ENCODE peak calls at places on chromosomes 12 and 14, in ten cellular contexts. T is Peyer's patch; J is naive thymus-derived CD4-positive, alpha-beta T cell; G is CD4-positive, alpha-beta memory T cell; X is GM23248; H is left lung; L is AG04450; Y is GM06990; S is adrenal gland; A is lung. N is an unnamed sample. For H3K27me3, the result is how much of the 10 kb centered on the place peaks cover.

GRCh38 chr12:4443616-4444015 is 2.0 kb downstream of the FGF6 start:
- DNase-seq in H (no peak), Y (no peak), A (peak), T (peak), X (no peak), G (no peak), J (no peak), S (no peak), L (no peak), N (no peak)

GRCh38 chr12:117972341-117972740 is 3.6 kb upstream of the KSR2 start:
- DNase-seq in S (no peak), G (no peak), Y (no peak), T (no peak), J (no peak), A (no peak), L (no peak), H (no peak), X (no peak), N (no peak)

GRCh38 chr12:30970559-30971202 is 44.1 kb downstream of the TSPAN11 start:
- DNase-seq in G (no peak), J (no peak), X (no peak), H (no peak), A (no peak), T (no peak), L (no peak), S (no peak), Y (no peak), N (no peak)

GRCh38 chr12:68222336-68222735 is 3.3 kb downstream of the IL26 start:
- DNase-seq in Y (no peak), G (no peak), H (no peak), S (no peak), X (peak), A (no peak), T (no peak), L (no peak), J (no peak), N (no peak)

GRCh38 chr12:110998165-110998564 is 77.8 kb upstream of the MYL2 start:
- DNase-seq in A (no peak), Y (no peak), L (no peak), S (no peak), T (no peak), J (no peak), G (no peak), H (no peak), X (peak), N (peak)

GRCh38 chr14:92973265-92973797 is 50.4 kb downstream of the CHGA start:
- DNase-seq in G (no peak), S (peak), H (peak), X (peak), L (no peak), A (peak), Y (no peak), J (no peak), T (peak), N (no peak)

GRCh38 chr14:23005861-23006534 is 3.9 kb downstream of the C14orf93 start:
- DNase-seq in X (peak), L (no peak), A (no peak), T (no peak), S (no peak), Y (no peak), H (no peak), J (no peak), G (no peak), N (no peak)

GRCh38 chr14:103207038-103207403 is 83.8 kb downstream of the TNFAIP2 start:
- DNase-seq in T (peak), X (peak), J (no peak), Y (no peak), A (peak), G (no peak), L (no peak), S (peak), H (peak), N (no peak)

GRCh38 chr12:94222351-94222750 is 74.0 kb downstream of the PLXNC1 start:
- DNase-seq in S (no peak), J (no peak), H (no peak), G (no peak), Y (no peak), X (no peak), T (no peak), A (no peak), L (no peak), N (no peak)

GRCh38 chr12:10140001-10140400 is 10.0 kb upstream of the CLEC7A start:
- DNase-seq in H (no peak), T (no peak), G (peak), X (peak), L (no peak), S (peak), A (peak), J (peak), Y (peak), N (no peak)

GRCh38 chr12:116803018-116803736 is 65.1 kb downstream of the RNFT2 start:
- DNase-seq in S (no peak), L (no peak), H (no peak), Y (peak), J (no peak), A (no peak), T (peak), X (no peak), G (no peak), N (no peak)

GRCh38 chr12:29733060-29733459 is 50.7 kb downstream of the TMTC1 start:
- DNase-seq in A (no peak), L (no peak), H (no peak), J (no peak), G (no peak), Y (peak), X (peak), T (no peak), S (no peak), N (peak)

GRCh38 chr12:79016181-79016580 is 151.6 kb downstream of the SYT1 start:
- DNase-seq in H (no peak), J (no peak), G (no peak), S (no peak), A (no peak), X (no peak), T (no peak), L (no peak), Y (no peak), N (no peak)

GRCh38 chr12:23550753-23551152 is 398.7 kb downstream of the SOX5 start:
- DNase-seq in G (no peak), L (no peak), T (no peak), S (no peak), Y (no peak), J (no peak), X (no peak), H (no peak), A (no peak), N (no peak)

GRCh38 chr14:58816416-58817115 is 178.8 kb downstream of the DACT1 start:
- DNase-seq in H (no peak), L (no peak), A (no peak), S (no peak), G (no peak), J (no peak), X (no peak), T (no peak), Y (no peak), N (no peak)

GRCh38 chr14:69858801-69859200 is 20.4 kb upstream of the SMOC1 start:
- DNase-seq in G (no peak), L (no peak), S (no peak), A (no peak), T (no peak), Y (no peak), J (no peak), X (no peak), H (no peak), N (no peak)

GRCh38 chr12:1474567-1475153 is 119.7 kb downstream of the FBXL14 start:
- DNase-seq in X (peak), S (no peak), A (no peak), T (no peak), J (no peak), Y (no peak), L (peak), G (no peak), H (no peak), N (no peak)

GRCh38 chr12:66742508-66743367 is 63.9 kb upstream of the GRIP1 start:
- DNase-seq in H (no peak), G (no peak), Y (no peak), X (no peak), L (no peak), S (no peak), T (no peak), A (no peak), J (peak), N (no peak)

GRCh38 chr12:66751432-66752113 is 72.7 kb upstream of the GRIP1 start:
- DNase-seq in Y (no peak), S (no peak), X (no peak), A (no peak), L (no peak), J (no peak), G (no peak), T (no peak), H (no peak), N (no peak)

GRCh38 chr12:66741919-66742318 is 63.0 kb upstream of the GRIP1 start:
- DNase-seq in X (no peak), G (no peak), L (no peak), Y (no peak), A (no peak), J (no peak), T (no peak), H (no peak), S (no peak), N (no peak)

GRCh38 chr12:66744956-66745383 is 66.1 kb upstream of the GRIP1 start:
- DNase-seq in L (no peak), H (no peak), X (no peak), Y (no peak), G (no peak), J (no peak), T (no peak), A (no peak), S (no peak), N (no peak)

GRCh38 chr12:66746489-66747201 is 67.8 kb upstream of the GRIP1 start:
- DNase-seq in L (no peak), S (no peak), Y (no peak), T (no peak), A (no peak), J (no peak), X (no peak), G (no peak), H (no peak), N (no peak)
- H3K27me3 ChIP-seq in L (under half), S (under half), Y (under half), T (under half), A (under half), J (under half), X (under half), G (under half), H (under half), N (under half)

GRCh38 chr14:61280526-61281185 is 482 bp downstream of the TMEM30B start:
- DNase-seq in X (peak), J (peak), L (no peak), H (peak), S (peak), G (peak), T (peak), Y (peak), A (peak), N (no peak)

GRCh38 chr14:61282746-61283145 is 1.6 kb upstream of the TMEM30B start:
- DNase-seq in A (no peak), J (no peak), H (no peak), G (no peak), S (no peak), T (no peak), X (peak), Y (no peak), L (no peak), N (no peak)

GRCh38 chr14:61281186-61281676 is at the start of gene TMEM30B:
- DNase-seq in G (peak), A (peak), X (no peak), Y (no peak), J (peak), S (no peak), H (peak), L (no peak), T (peak), N (no peak)

GRCh38 chr14:61280092-61280525 is 1.0 kb downstream of the TMEM30B start:
- DNase-seq in T (peak), L (no peak), H (no peak), G (no peak), S (peak), Y (no peak), J (peak), X (no peak), A (no peak), N (no peak)

DNA sequence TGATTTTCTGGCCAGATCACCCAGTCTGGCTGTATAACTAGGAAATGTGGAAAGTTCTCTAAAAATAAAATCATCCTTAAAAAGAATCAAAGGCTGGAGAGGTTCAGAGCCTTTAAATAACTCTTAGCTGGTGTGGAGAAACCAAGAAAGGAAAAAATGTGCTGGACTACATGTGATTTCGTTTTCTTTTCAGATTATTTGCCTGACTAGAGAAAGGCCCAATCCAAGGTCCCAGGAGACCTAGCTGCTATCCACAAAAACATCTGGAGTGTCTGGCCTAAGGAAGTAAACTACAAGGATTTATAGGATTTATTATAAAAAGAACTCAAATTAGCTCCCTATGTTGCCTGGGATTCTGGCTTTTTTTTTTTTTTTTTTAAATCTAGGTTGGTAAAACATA is 773 bp upstream of the TMEM30B start:
- DNase-seq in Y (no peak), G (no peak), X (peak), L (no peak), H (no peak), S (no peak), T (no peak), A (no peak), J (no peak), N (no peak)
- H3K27me3 ChIP-seq in Y (under half), G (under half), X (under half), L (under half), H (under half), S (under half), T (under half), A (under half), J (under half), N (half or more)

GRCh38 chr14:54251356-54251755 is 145.5 kb upstream of the CDKN3 start:
- DNase-seq in X (peak), S (no peak), H (no peak), T (no peak), L (no peak), J (no peak), Y (no peak), A (no peak), G (no peak), N (no peak)
- H3K27me3 ChIP-seq in X (under half), S (under half), H (under half), T (under half), L (under half), J (under half), Y (under half), A (under half), G (under half), N (under half)

DNA sequence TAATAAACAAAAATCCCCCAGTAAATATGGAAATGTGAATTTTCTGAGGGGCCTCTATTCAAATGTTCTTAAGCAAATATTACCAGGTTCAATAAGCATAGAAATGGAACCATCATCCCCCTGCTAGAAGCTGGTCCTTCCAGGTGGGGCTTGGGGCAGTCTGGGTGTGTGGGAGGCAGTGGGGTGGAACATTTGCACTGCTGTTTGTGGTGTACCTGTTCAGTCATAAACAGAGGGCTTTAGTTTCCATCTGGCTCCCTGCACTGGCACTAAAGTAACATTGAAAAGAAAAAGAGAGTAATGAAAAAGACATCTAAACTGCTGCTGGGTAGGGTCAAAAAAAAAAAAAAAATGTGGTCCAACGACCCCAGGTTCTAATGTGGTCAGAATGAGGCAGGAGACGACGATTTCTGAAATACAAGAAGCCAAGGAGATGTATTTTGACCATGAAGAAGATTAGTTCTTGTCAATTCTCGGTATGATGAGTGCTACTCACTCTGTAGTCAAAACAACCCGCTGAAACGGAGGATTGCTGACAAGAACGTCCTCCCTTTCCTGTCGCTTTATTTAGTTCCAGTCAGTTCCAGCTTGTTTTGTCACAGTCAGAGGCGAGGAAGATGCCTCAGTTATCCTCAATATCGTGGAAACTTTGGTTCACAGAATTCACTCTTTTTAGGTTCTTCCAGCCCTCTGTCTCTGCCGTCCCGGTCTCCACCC is 44.2 kb upstream of the MANSC4 start:
- DNase-seq in S (no peak), H (no peak), X (no peak), Y (peak), L (no peak), T (peak), J (no peak), A (no peak), G (no peak), N (no peak)
- H3K27me3 ChIP-seq in S (under half), H (under half), X (under half), Y (under half), L (under half), T (under half), J (under half), A (under half), G (under half), N (under half)

GRCh38 chr12:96248532-96248931 is 54.4 kb downstream of the ELK3 start:
- DNase-seq in J (no peak), H (no peak), Y (no peak), G (no peak), S (no peak), L (no peak), T (no peak), X (no peak), A (no peak), N (no peak)
- H3K27me3 ChIP-seq in J (under half), H (under half), Y (under half), G (under half), S (under half), L (under half), T (under half), X (under half), A (under half), N (under half)

DNA sequence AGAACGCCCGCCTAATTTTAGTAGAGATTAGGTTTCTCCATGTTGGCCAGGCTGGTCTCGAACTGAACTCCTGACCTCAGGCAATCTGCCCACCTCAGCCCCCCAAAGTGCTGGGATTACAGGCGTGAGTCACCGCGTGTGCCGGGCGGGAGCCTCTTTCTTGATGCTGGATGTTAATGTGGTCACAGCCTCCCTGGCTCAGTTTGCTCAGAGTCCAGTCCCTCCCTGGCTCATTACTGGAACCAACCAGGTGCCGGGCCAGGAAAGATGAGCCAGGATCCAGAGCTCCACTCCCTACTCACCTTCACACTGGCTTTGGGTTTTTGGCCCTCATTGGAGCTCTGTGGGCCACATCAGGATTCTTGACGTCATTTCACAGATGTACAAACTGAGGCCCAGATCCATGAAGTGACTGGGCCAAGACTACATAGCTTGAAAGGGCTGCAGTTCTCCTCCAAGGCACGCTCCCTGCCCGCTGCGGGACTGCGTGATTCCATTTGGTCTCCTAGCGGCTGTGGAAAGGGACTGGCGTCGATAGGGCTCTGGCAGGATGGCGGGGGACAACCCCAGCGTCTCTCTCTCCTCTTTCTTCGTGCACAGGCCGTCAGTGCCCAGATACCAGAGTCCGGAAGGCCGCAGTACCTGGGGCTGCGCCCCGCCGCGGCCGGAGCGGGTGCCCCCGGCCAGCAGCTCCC is 5.1 kb upstream of the SHMT2 start:
- DNase-seq in L (no peak), G (no peak), J (no peak), S (no peak), X (no peak), Y (no peak), H (no peak), T (no peak), A (no peak), N (no peak)
- H3K27me3 ChIP-seq in L (under half), G (half or more), J (half or more), S (half or more), X (under half), Y (under half), H (half or more), T (half or more), A (under half), N (half or more)

GRCh38 chr14:67579636-67580035 is 20.4 kb downstream of the PIGH start:
- DNase-seq in L (no peak), H (no peak), G (no peak), Y (no peak), J (no peak), T (peak), A (no peak), X (no peak), S (no peak), N (no peak)
- H3K27me3 ChIP-seq in L (under half), H (under half), G (under half), Y (under half), J (under half), T (under half), A (under half), X (under half), S (under half), N (under half)

N was measured in HL-60.